ENCODE peak calls at places on chromosomes 13 and 19, in five cellular contexts. R is nephron progenitor cell; C is stimulated activated CD4-positive, alpha-beta T cell treated with anti-CD3 and anti-CD28 coated beads, Interleukin-2, amount 100 ng/mL, for 24 hours; J is amygdala; G is NCI-H748 treated with DMSO at 0.1 percent for 48 hours. V is an unnamed sample.

GRCh38 chr13:112509190-112509589 is 78.8 kb downstream of the TUBGCP3 start:
- DNase-seq in R (no peak), C (no peak), J (no peak), G (no peak), V (no peak)

GRCh38 chr19:18605546-18606280 is 886 bp downstream of the CRLF1 start:
- DNase-seq in R (peak; percentile 37), C (no peak), J (no peak), G (no peak), V (no peak)

GRCh38 chr13:48400820-48401219 is 12.1 kb downstream of the LPAR6 start:
- DNase-seq in R (no peak), C (no peak), J (no peak), G (no peak), V (no peak)

GRCh38 chr13:110322126-110322827 is 15.2 kb downstream of the COL4A2 start:
- DNase-seq in R (no peak), C (no peak), J (no peak), G (no peak), V (no peak)

GRCh38 chr19:10882108-10882457 is 10.7 kb downstream of the CARM1 start:
- DNase-seq in R (no peak), C (no peak), J (no peak), G (no peak), V (no peak)

GRCh38 chr13:40240293-40240692 is 426.1 kb downstream of the FOXO1 start:
- DNase-seq in R (no peak), C (no peak), J (no peak), G (no peak), V (no peak)

GRCh38 chr19:4069331-4069959 is 2.7 kb upstream of the ZBTB7A start:
- DNase-seq in R (no peak), C (peak; percentile 67), J (no peak), G (no peak), V (no peak)

GRCh38 chr19:8438236-8438635 is 6.5 kb upstream of the HNRNPM start:
- DNase-seq in R (no peak), C (no peak), J (no peak), G (no peak), V (no peak)

GRCh38 chr13:42893346-42893745 is 98.7 kb downstream of the EPSTI1 start:
- DNase-seq in R (no peak), C (no peak), J (no peak), G (no peak), V (no peak)

GRCh38 chr13:43684947-43685725 is 101.6 kb downstream of the ENOX1 start:
- DNase-seq in R (no peak), C (no peak), J (no peak), G (no peak), V (no peak)

GRCh38 chr13:110797230-110797877 is 83.9 kb downstream of the ING1 start:
- DNase-seq in R (no peak), C (no peak), J (no peak), G (no peak), V (no peak)

V was measured in C1 segment of cervical spinal cord.